ENCODE peak calls at places on chromosomes 7 and 10, in six cellular contexts. Z is CD8-positive, alpha-beta memory T cell; X is K562; T is endodermal cell; U is stomach; Y is heart right ventricle. F is an unnamed sample. For H3K4me1 and H3K27me3, the result is how much of the 10 kb centered on the place peaks cover.

GRCh38 chr10:132708441-132708840 is 77.5 kb downstream of the NKX6-2 start:
- DNase-seq in Z (no peak), X (no peak), T (peak), U (no peak), Y (peak), F (peak)

GRCh38 chr10:24901686-24902399 is 50.6 kb downstream of the PRTFDC1 start:
- DNase-seq in Z (no peak), X (peak), T (no peak), U (peak), Y (no peak), F (peak)

GRCh38 chr7:92137531-92137930 is 3.3 kb upstream of the CYP51A1 start:
- DNase-seq in Z (no peak), X (no peak), T (no peak), U (no peak), Y (no peak), F (no peak)

GRCh38 chr10:84098667-84099066 is 40.6 kb upstream of the GHITM start:
- DNase-seq in Z (no peak), X (no peak), T (no peak), U (no peak), Y (no peak), F (no peak)

GRCh38 chr7:124318716-124319115 is 285.8 kb upstream of the TMEM229A start:
- DNase-seq in Z (no peak), X (no peak), T (no peak), U (no peak), Y (no peak), F (no peak)

GRCh38 chr7:151080091-151080521 is 503 bp downstream of the FASTK start:
- DNase-seq in Z (no peak), X (peak), T (peak), U (no peak), Y (no peak), F (no peak)

GRCh38 chr7:39504963-39505362 is 61.2 kb upstream of the YAE1 start:
- DNase-seq in Z (no peak), X (no peak), T (no peak), U (no peak), Y (no peak), F (no peak)

GRCh38 chr7:85341121-85341520 is 154.3 kb upstream of the SEMA3D start:
- DNase-seq in Z (no peak), X (no peak), T (no peak), U (no peak), Y (no peak), F (no peak)

GRCh38 chr10:70827358-70827757 is 11.6 kb downstream of the SGPL1 start:
- DNase-seq in Z (no peak), X (no peak), T (no peak), U (no peak), Y (no peak), F (no peak)

GRCh38 chr7:93231264-93231663 is 902 bp upstream of the VPS50 start:
- DNase-seq in Z (no peak), X (no peak), T (no peak), U (no peak), Y (no peak), F (no peak)

GRCh38 chr10:29555091-29555745 is 79.6 kb downstream of the SVIL start:
- DNase-seq in Z (no peak), X (no peak), T (no peak), U (no peak), Y (no peak), F (no peak)

GRCh38 chr7:107233174-107233573 is 64.4 kb downstream of the HBP1 start:
- DNase-seq in Z (no peak), X (no peak), T (peak), U (no peak), Y (no peak), F (no peak)

GRCh38 chr10:23157691-23158369 is 34.3 kb upstream of the PTF1A start:
- DNase-seq in Z (no peak), X (peak), T (peak), U (no peak), Y (no peak), F (no peak)

GRCh38 chr10:24027107-24027506 is 181.8 kb upstream of the KIAA1217 start:
- DNase-seq in Z (no peak), X (no peak), T (no peak), U (no peak), Y (no peak), F (no peak)

GRCh38 chr7:90383422-90383821 is 19.8 kb upstream of the CLDN12 start:
- DNase-seq in Z (no peak), X (no peak), T (no peak), U (no peak), Y (no peak), F (no peak)

DNA sequence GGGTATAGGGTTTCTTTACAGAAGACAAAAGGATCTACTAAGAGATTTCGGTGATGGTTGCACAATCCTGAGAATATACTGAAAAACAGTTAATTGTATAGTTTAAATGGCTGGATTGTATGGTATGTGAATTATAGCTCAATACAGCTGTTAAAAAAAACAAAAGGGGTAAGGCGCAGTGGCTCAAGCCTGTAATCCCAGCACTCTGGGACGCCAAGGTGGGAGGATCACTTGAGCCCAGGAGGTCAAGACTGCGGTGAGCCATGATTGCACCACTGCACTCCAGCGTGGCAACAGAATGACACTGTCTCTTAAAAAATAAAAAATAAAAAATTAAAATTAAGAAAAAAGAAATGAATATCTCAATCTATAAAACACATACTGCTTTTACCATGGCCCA is 18.5 kb downstream of the ESYT2 start:
- DNase-seq in Z (no peak), X (no peak), T (no peak), U (no peak), Y (no peak), F (no peak)
- H3K4me1 ChIP-seq in Z (half or more), X (under half), T (under half), U (half or more), Y (under half), F (under half)

DNA sequence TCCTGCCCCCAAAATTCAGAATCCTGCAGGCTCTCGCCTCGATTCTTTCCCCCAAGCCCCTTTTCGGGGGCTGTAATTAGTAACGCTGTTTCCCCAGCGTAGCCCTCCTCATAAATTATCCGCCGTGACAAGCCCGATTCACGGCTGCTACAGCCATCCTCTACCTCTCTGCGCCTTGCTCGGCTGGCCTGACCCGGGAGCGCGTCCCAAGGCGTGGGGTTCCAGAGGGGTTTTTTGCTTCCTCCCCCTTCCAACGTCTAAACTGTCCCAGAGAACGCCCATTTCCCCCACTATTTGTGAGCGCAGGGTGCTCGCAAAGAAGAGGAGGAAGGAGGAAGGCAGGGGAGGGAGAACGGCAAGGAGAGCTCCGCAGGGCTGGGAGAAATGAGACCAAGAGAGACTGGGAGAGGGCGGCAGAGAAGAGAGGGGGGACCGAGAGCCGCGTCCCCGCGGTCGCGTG is 889 bp downstream of the HOXA5 start:
- DNase-seq in Z (no peak), X (no peak), T (peak), U (no peak), Y (no peak), F (no peak)
- H3K27me3 ChIP-seq in Z (under half), X (half or more), T (half or more), U (half or more), Y (half or more), F (under half)

DNA sequence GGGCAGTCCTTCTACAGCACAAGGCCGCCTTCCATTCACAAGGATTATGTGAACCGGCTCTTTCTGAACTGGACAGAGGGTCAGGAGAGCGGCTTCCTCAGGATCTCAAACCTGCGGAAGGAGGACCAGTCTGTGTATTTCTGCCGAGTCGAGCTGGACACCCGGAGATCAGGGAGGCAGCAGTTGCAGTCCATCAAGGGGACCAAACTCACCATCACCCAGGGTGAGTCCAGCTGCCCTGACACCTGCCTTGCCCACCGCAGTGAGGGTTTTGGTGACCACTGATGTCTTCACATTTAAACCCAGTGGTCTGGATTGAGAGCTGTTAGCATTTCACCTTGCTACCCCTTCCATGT is 918 bp downstream of the PILRB start:
- DNase-seq in Z (no peak), X (no peak), T (no peak), U (no peak), Y (no peak), F (peak)
- H3K4me1 ChIP-seq in Z (under half), X (under half), T (under half), U (under half), Y (under half), F (under half)

GRCh38 chr7:108457871-108458270 is 1.6 kb upstream of the NRCAM start:
- DNase-seq in Z (no peak), X (no peak), T (no peak), U (no peak), Y (no peak), F (no peak)

GRCh38 chr7:108461855-108462254 is 5.6 kb upstream of the NRCAM start:
- DNase-seq in Z (no peak), X (no peak), T (no peak), U (no peak), Y (no peak), F (no peak)

GRCh38 chr7:108456845-108457540 is 757 bp upstream of the NRCAM start:
- DNase-seq in Z (no peak), X (no peak), T (peak), U (no peak), Y (no peak), F (no peak)

GRCh38 chr7:108460964-108461363 is 4.7 kb upstream of the NRCAM start:
- DNase-seq in Z (no peak), X (no peak), T (no peak), U (no peak), Y (no peak), F (no peak)

GRCh38 chr7:108459922-108460551 is 3.8 kb upstream of the NRCAM start:
- DNase-seq in Z (no peak), X (peak), T (no peak), U (no peak), Y (no peak), F (no peak)
- H3K27me3 ChIP-seq in Z (under half), X (under half), T (under half), U (under half), Y (under half), F (under half)

DNA sequence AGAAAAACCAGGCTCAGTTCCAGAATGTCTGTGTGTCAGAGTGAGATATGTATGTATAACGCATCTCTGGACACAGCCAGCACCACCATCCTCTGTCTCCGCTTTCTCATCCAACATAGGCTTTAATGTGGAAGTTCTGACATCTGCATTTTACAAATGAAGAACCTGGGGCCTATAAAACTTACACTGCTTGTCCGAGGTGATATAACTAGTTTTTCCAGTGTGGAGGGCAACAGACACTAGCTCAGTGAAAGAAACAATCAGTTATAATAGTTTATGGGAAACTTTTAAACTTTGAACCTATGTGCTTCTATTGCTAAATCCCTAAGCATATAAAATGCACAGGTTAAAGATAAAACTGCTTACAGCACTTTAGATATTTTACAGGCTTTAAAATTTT is 208.7 kb downstream of the CRPPA start:
- DNase-seq in Z (no peak), X (no peak), T (no peak), U (no peak), Y (no peak), F (no peak)
- H3K4me1 ChIP-seq in Z (under half), X (under half), T (under half), U (under half), Y (under half), F (under half)

GRCh38 chr10:101134299-101135127 is 3.4 kb downstream of the TLX1 start:
- DNase-seq in Z (no peak), X (no peak), T (peak), U (no peak), Y (no peak), F (no peak)
- H3K27me3 ChIP-seq in Z (half or more), X (half or more), T (half or more), U (half or more), Y (half or more), F (under half)

GRCh38 chr10:28366943-28367342 is 64.1 kb upstream of the MPP7 start:
- DNase-seq in Z (no peak), X (no peak), T (peak), U (no peak), Y (no peak), F (no peak)
- H3K4me1 ChIP-seq in Z (half or more), X (under half), T (under half), U (under half), Y (under half), F (under half)

GRCh38 chr7:21543528-21544302 is 876 bp downstream of the DNAH11 start:
- DNase-seq in Z (no peak), X (no peak), T (no peak), U (no peak), Y (peak), F (no peak)
- H3K27me3 ChIP-seq in Z (under half), X (under half), T (half or more), U (half or more), Y (half or more), F (under half)

DNA sequence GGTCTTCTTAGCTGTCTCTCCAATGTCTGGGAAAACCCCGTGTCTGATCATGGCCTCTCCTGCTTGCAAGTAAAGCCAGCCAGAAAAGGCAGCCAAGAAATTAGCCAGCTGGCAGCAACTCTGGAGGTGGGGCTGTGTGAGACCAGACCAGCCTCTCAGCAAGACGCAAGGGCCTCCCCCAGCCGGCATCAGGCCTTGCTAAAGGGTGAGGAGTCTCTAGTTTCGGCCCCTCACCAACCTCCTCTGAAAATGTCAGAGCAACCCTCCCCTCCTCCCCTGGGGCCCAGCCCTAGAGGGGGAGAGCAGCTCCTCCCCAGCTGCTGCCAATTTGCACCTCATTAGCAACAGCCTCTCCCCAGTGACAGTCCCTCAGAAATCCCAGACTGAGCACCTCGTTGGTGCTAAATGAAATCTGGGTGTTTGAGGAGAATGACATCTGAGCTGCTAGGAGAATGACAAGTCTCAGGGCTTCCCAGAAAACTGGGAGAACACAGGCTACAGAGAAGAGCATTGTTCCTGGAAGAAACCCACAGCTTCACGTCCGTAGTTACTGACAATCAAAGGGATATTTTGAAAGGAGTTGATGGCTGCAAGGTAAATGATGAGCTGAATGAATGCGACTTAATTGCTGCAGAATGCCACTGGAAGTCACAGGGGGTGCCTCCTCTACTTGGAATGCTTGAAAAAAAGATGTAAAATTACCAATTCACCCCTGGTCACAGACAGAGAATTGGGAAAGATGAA is 25.9 kb downstream of the DGKI start:
- DNase-seq in Z (no peak), X (no peak), T (peak), U (no peak), Y (peak), F (peak)
- H3K4me1 ChIP-seq in Z (under half), X (under half), T (under half), U (under half), Y (under half), F (under half)

GRCh38 chr10:15715619-15716227 is 4.0 kb downstream of the ITGA8 start:
- DNase-seq in Z (no peak), X (peak), T (peak), U (no peak), Y (no peak), F (no peak)
- H3K27me3 ChIP-seq in Z (under half), X (under half), T (under half), U (under half), Y (under half), F (under half)

F was measured in right cardiac atrium.